ENCODE peak calls at places on chromosomes 16 and 17, in five cellular contexts. One of them, this sample, is unnamed.

GRCh38 chr16:28589930-28590329 is 6.9 kb downstream of the SULT1A2 start:
- DNase-seq in colonic mucosa: no peak
- DNase-seq in adrenal gland: no peak
- DNase-seq in body of pancreas: no peak
- DNase-seq in tibial artery: no peak
- DNase-seq in this sample: no peak

GRCh38 chr16:3051009-3051408 is 4.6 kb downstream of the MMP25 start:
- DNase-seq in tibial artery: no peak
- DNase-seq in colonic mucosa: no peak
- DNase-seq in body of pancreas: no peak
- DNase-seq in adrenal gland: no peak
- DNase-seq in this sample: no peak

GRCh38 chr17:40111221-40112128 is 10.3 kb upstream of the MSL1 start:
- DNase-seq in body of pancreas: peak
- DNase-seq in tibial artery: peak
- DNase-seq in colonic mucosa: peak
- DNase-seq in adrenal gland: peak
- DNase-seq in this sample: peak

GRCh38 chr16:83245061-83245460 is 562.7 kb upstream of the HSBP1 start:
- DNase-seq in adrenal gland: no peak
- DNase-seq in tibial artery: no peak
- DNase-seq in body of pancreas: no peak
- DNase-seq in colonic mucosa: no peak
- DNase-seq in this sample: no peak

GRCh38 chr16:12132290-12132689 is 155.8 kb downstream of the SNX29 start:
- DNase-seq in colonic mucosa: no peak
- DNase-seq in tibial artery: no peak
- DNase-seq in body of pancreas: no peak
- DNase-seq in adrenal gland: no peak
- DNase-seq in this sample: no peak

GRCh38 chr17:31561469-31562412 is 170.3 kb downstream of the RAB11FIP4 start:
- DNase-seq in body of pancreas: no peak
- DNase-seq in tibial artery: no peak
- DNase-seq in colonic mucosa: peak
- DNase-seq in adrenal gland: no peak
- DNase-seq in this sample: peak

GRCh38 chr17:2383628-2384167 is 17.2 kb downstream of the MNT start:
- DNase-seq in colonic mucosa: no peak
- DNase-seq in adrenal gland: no peak
- DNase-seq in tibial artery: no peak
- DNase-seq in body of pancreas: no peak
- DNase-seq in this sample: no peak

GRCh38 chr17:77526259-77526711 is 385.5 kb downstream of the SEC14L1 start:
- DNase-seq in body of pancreas: no peak
- DNase-seq in adrenal gland: no peak
- DNase-seq in tibial artery: no peak
- DNase-seq in colonic mucosa: no peak
- DNase-seq in this sample: no peak

GRCh38 chr16:89009343-89010209 is 32.6 kb upstream of the CBFA2T3 start:
- DNase-seq in colonic mucosa: no peak
- DNase-seq in body of pancreas: peak
- DNase-seq in adrenal gland: peak
- DNase-seq in tibial artery: peak
- DNase-seq in this sample: no peak

GRCh38 chr17:55348749-55349354 is 72.8 kb downstream of the MMD start:
- DNase-seq in colonic mucosa: peak
- DNase-seq in body of pancreas: peak
- DNase-seq in tibial artery: peak
- DNase-seq in adrenal gland: peak
- DNase-seq in this sample: peak

GRCh38 chr17:83111516-83112282 is 32.3 kb downstream of the METRNL start:
- DNase-seq in tibial artery: no peak
- DNase-seq in body of pancreas: no peak
- DNase-seq in colonic mucosa: no peak
- DNase-seq in adrenal gland: no peak
- DNase-seq in this sample: no peak

GRCh38 chr17:78718575-78719209 is 63.4 kb downstream of the CYTH1 start:
- DNase-seq in colonic mucosa: no peak
- DNase-seq in adrenal gland: no peak
- DNase-seq in body of pancreas: no peak
- DNase-seq in tibial artery: no peak
- DNase-seq in this sample: no peak

GRCh38 chr17:41647940-41648410 is 23.6 kb upstream of the KRT17 start:
- DNase-seq in colonic mucosa: peak
- DNase-seq in tibial artery: peak
- DNase-seq in adrenal gland: peak
- DNase-seq in body of pancreas: peak
- DNase-seq in this sample: peak

GRCh38 chr17:82392967-82393366 is 21.4 kb downstream of the UTS2R start:
- DNase-seq in tibial artery: no peak
- DNase-seq in colonic mucosa: no peak
- DNase-seq in adrenal gland: no peak
- DNase-seq in body of pancreas: no peak
- DNase-seq in this sample: no peak

GRCh38 chr17:44308865-44309264 is 464 bp downstream of the RUNDC3A start:
- DNase-seq in tibial artery: no peak
- DNase-seq in colonic mucosa: no peak
- DNase-seq in body of pancreas: no peak
- DNase-seq in adrenal gland: no peak
- DNase-seq in this sample: no peak
- H3K4me3 ChIP-seq in tibial artery: peak
- H3K4me3 ChIP-seq in colonic mucosa: peak
- H3K4me3 ChIP-seq in body of pancreas: no peak
- H3K4me3 ChIP-seq in adrenal gland: no peak
- H3K4me3 ChIP-seq in this sample: peak

GRCh38 chr16:57278494-57278893 is 6.0 kb downstream of the PLLP start:
- DNase-seq in colonic mucosa: no peak
- DNase-seq in tibial artery: no peak
- DNase-seq in body of pancreas: no peak
- DNase-seq in adrenal gland: no peak
- DNase-seq in this sample: no peak

GRCh38 chr16:57277586-57277985 is 6.9 kb downstream of the PLLP start:
- DNase-seq in adrenal gland: no peak
- DNase-seq in tibial artery: no peak
- DNase-seq in colonic mucosa: peak
- DNase-seq in body of pancreas: no peak
- DNase-seq in this sample: no peak

GRCh38 chr16:57273359-57273758 is 11.1 kb downstream of the PLLP start:
- DNase-seq in tibial artery: no peak
- DNase-seq in colonic mucosa: no peak
- DNase-seq in body of pancreas: no peak
- DNase-seq in adrenal gland: no peak
- DNase-seq in this sample: no peak

GRCh38 chr16:57273826-57274225 is 10.6 kb downstream of the PLLP start:
- DNase-seq in colonic mucosa: no peak
- DNase-seq in body of pancreas: no peak
- DNase-seq in adrenal gland: no peak
- DNase-seq in tibial artery: no peak
- DNase-seq in this sample: no peak

DNA sequence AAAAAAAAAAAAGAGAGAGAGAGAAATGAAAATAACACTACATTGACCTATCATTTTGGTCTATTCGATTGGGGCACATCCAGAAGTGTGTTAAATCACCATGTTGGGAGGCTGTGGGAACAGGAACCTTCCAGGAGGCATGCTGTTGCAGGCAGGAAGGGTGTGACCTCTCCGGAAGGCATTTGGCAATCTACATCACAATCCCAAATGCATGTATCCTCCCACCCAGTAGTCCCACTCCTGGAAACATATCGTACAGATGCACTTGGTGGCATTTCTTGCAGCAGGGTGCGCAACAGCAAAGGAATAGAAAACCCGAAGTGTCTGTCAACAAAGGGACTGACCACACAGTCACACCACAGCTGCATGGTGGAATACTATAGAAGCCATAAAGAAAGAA is 7.9 kb downstream of the PLLP start:
- DNase-seq in body of pancreas: no peak
- DNase-seq in colonic mucosa: no peak
- DNase-seq in tibial artery: peak
- DNase-seq in adrenal gland: no peak
- DNase-seq in this sample: no peak
- H3K27ac ChIP-seq in body of pancreas: no peak
- H3K27ac ChIP-seq in colonic mucosa: no peak
- H3K27ac ChIP-seq in tibial artery: no peak
- H3K27ac ChIP-seq in adrenal gland: no peak
- H3K27ac ChIP-seq in this sample: peak

GRCh38 chr17:58517928-58518609 is 3.6 kb upstream of the MTMR4 start:
- DNase-seq in tibial artery: peak
- DNase-seq in adrenal gland: peak
- DNase-seq in colonic mucosa: peak
- DNase-seq in body of pancreas: peak
- DNase-seq in this sample: peak

GRCh38 chr17:58516644-58517377 is 2.4 kb upstream of the MTMR4 start:
- DNase-seq in adrenal gland: no peak
- DNase-seq in tibial artery: no peak
- DNase-seq in body of pancreas: peak
- DNase-seq in colonic mucosa: peak
- DNase-seq in this sample: no peak

GRCh38 chr17:58517378-58517927 is 3.0 kb upstream of the MTMR4 start:
- DNase-seq in tibial artery: no peak
- DNase-seq in adrenal gland: no peak
- DNase-seq in body of pancreas: peak
- DNase-seq in colonic mucosa: no peak
- DNase-seq in this sample: no peak

GRCh38 chr17:58521680-58522079 is 7.2 kb upstream of the MTMR4 start:
- DNase-seq in adrenal gland: no peak
- DNase-seq in colonic mucosa: no peak
- DNase-seq in body of pancreas: no peak
- DNase-seq in tibial artery: no peak
- DNase-seq in this sample: no peak

DNA sequence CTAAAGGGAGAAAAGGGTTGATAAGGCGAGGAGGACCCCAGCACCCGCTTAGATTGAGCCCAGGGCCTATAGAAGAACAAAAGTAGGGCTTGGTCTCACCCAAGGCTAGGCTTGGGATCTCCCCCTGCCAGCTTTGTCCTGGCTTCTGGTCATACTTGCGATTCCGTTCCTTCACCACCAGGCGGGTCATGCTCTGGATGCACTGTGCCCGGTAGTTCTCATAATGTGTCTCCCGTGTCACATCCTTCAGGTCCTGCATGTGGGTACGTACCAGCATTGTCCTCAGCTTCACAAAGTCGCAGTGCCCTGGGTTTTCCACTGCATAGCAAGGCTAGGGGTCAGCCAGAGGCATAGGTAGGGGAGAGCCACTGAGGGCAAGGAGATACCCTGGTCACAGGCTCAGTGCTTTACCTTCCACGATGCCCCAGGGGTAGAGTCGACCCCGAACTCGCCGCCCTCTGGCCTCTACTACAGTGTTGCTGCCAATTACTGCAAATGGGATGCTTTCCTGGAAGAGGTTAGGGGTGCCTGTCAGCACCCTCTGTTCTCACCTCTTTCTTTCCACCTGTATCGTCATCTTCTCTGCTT is 6.5 kb upstream of the MTMR4 start:
- DNase-seq in colonic mucosa: no peak
- DNase-seq in body of pancreas: peak
- DNase-seq in tibial artery: no peak
- DNase-seq in adrenal gland: no peak
- DNase-seq in this sample: no peak
- TF ChIP-seq CTCF in colonic mucosa: no peak
- TF ChIP-seq CTCF in body of pancreas: no peak
- TF ChIP-seq CTCF in tibial artery: peak
- TF ChIP-seq CTCF in adrenal gland: no peak
- TF ChIP-seq CTCF in this sample: no peak

GRCh38 chr16:73145166-73145565 is 97.2 kb upstream of the ZFHX3 start:
- DNase-seq in body of pancreas: no peak
- DNase-seq in adrenal gland: no peak
- DNase-seq in colonic mucosa: no peak
- DNase-seq in tibial artery: no peak
- DNase-seq in this sample: no peak

GRCh38 chr16:73142069-73142880 is 94.3 kb upstream of the ZFHX3 start:
- DNase-seq in adrenal gland: peak
- DNase-seq in body of pancreas: no peak
- DNase-seq in colonic mucosa: no peak
- DNase-seq in tibial artery: no peak
- DNase-seq in this sample: no peak

GRCh38 chr16:73143681-73144370 is 95.9 kb upstream of the ZFHX3 start:
- DNase-seq in colonic mucosa: no peak
- DNase-seq in body of pancreas: peak
- DNase-seq in adrenal gland: no peak
- DNase-seq in tibial artery: no peak
- DNase-seq in this sample: peak

GRCh38 chr16:73140944-73141343 is 93.0 kb upstream of the ZFHX3 start:
- DNase-seq in adrenal gland: no peak
- DNase-seq in body of pancreas: no peak
- DNase-seq in tibial artery: no peak
- DNase-seq in colonic mucosa: no peak
- DNase-seq in this sample: no peak

GRCh38 chr16:73142995-73143394 is 95.1 kb upstream of the ZFHX3 start:
- DNase-seq in colonic mucosa: no peak
- DNase-seq in tibial artery: no peak
- DNase-seq in adrenal gland: no peak
- DNase-seq in body of pancreas: no peak
- DNase-seq in this sample: no peak
- H3K4me3 ChIP-seq in colonic mucosa: no peak
- H3K4me3 ChIP-seq in tibial artery: peak
- H3K4me3 ChIP-seq in adrenal gland: no peak
- H3K4me3 ChIP-seq in body of pancreas: no peak
- H3K4me3 ChIP-seq in this sample: no peak

DNA sequence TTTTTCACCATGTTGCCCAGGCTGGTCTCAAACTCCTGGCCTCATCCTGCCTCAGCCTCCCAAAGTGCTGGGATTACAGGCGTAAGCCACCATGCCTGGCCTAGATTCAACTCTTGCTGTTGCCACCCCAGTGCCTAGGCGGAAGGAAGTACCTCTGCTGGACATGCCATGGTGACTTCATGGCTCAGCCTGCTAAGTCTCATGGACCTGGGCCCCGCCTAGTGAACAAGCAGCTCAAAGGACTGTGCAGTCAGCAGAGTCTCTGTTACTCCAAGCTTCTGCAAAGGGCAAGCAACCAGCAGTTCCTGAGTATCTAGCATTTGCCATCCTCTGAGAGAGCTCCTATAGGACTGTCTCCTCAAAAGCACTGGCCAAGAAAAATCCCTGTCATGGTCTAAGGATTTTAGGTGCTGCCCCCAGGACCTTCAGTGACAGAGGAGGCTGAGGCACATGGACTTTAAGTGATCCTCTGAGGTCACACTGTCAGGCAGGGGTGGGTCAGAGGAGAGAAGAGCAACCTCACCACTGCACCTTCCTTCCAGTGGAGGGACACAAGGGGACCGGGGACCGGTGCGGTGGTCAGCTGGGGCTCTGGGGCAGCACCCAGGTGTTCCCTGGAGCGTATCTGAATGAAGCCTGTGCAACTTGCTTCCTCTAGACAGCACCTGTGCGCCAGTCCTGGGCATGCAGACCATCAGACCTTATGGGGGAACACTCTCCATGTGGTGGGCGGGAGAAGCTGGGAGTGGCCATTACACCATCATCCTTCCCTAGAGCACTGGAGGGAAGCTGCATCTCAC is 71.3 kb downstream of the IL21R start:
- DNase-seq in body of pancreas: no peak
- DNase-seq in adrenal gland: no peak
- DNase-seq in tibial artery: no peak
- DNase-seq in colonic mucosa: no peak
- DNase-seq in this sample: no peak
- H3K27ac ChIP-seq in body of pancreas: no peak
- H3K27ac ChIP-seq in adrenal gland: no peak
- H3K27ac ChIP-seq in tibial artery: no peak
- H3K27ac ChIP-seq in colonic mucosa: no peak
- H3K27ac ChIP-seq in this sample: no peak

This sample was measured in uterus.